ENCODE peak calls at places on chromosomes 11 and 22, in ten cellular contexts. V, X, B, I, Q, L, S, P, H and D are unnamed samples.

GRCh38 chr11:130464289-130464812 is 15.9 kb downstream of the ADAMTS15 start:
- DNase-seq in P (no peak), H (no peak), B (no peak), Q (no peak), I (no peak), X (no peak), S (no peak), L (no peak), V (no peak), D (peak)

GRCh38 chr22:16776088-16776487 is 49.1 kb downstream of the XKR3 start:
- DNase-seq in L (no peak), V (no peak), X (no peak), Q (no peak), S (no peak), H (no peak), B (no peak), I (no peak), P (no peak), D (no peak)

GRCh38 chr11:65113839-65114238 is 2.2 kb downstream of the TM7SF2 start:
- DNase-seq in P (no peak), S (no peak), I (no peak), H (no peak), Q (no peak), B (no peak), V (no peak), X (no peak), L (no peak), D (no peak)

GRCh38 chr11:115409691-115410220 is 94.5 kb downstream of the CADM1 start:
- DNase-seq in B (peak), H (no peak), V (no peak), Q (no peak), P (no peak), X (no peak), I (no peak), S (no peak), L (no peak), D (no peak)

GRCh38 chr11:2998073-2998850 is 6.1 kb upstream of the NAP1L4 start:
- DNase-seq in L (no peak), B (no peak), I (no peak), X (no peak), V (no peak), H (no peak), Q (no peak), P (no peak), S (no peak), D (no peak)

GRCh38 chr11:74397531-74398243 is 546 bp downstream of the PGM2L1 start:
- DNase-seq in I (no peak), L (peak), S (no peak), X (no peak), P (peak), V (peak), Q (peak), H (no peak), B (peak), D (no peak)

GRCh38 chr22:45242778-45243191 is 2.1 kb upstream of the KIAA0930 start:
- DNase-seq in Q (no peak), V (no peak), H (no peak), S (no peak), I (peak), P (no peak), X (peak), L (no peak), B (no peak), D (no peak)

GRCh38 chr11:108609681-108610080 is 16.1 kb upstream of the EXPH5 start:
- DNase-seq in H (no peak), P (no peak), B (no peak), I (peak), Q (no peak), S (no peak), L (no peak), X (no peak), V (no peak), D (peak)

GRCh38 chr11:111566324-111566723 is 25.8 kb downstream of the LAYN start:
- DNase-seq in Q (no peak), S (no peak), I (no peak), H (no peak), L (no peak), V (no peak), B (no peak), X (no peak), P (no peak), D (no peak)

GRCh38 chr22:19766235-19766505 is 5.6 kb downstream of the TBX1 start:
- DNase-seq in P (no peak), B (peak), H (no peak), I (no peak), Q (no peak), V (no peak), L (no peak), X (no peak), S (no peak), D (no peak)
- TF ChIP-seq CTCF in P (no peak), B (no peak), H (no peak), I (no peak), Q (no peak), V (no peak), L (no peak), X (no peak), S (no peak), D (no peak)

DNA sequence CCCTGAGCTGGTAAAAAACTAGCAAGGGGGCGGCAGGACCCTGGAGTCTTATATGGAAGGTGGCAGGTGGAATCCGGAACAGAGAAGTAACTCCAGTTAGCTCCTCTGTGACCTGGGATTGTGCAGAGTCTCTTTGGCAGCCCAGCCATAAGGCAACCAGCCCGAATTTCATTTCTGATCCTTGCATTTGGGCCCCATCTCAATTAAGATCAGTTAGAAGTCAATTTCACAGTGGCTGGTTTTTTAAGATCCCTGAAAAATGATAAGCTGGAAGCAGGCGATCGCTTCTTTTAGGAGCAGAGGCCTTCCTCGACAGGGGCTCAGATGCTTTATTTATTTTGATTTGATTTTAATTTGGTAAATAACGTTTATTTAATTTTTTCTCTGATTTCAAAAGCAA is 199.0 kb downstream of the TENM4 start:
- DNase-seq in I (no peak), L (no peak), V (no peak), X (no peak), S (no peak), Q (no peak), H (no peak), B (no peak), P (no peak), D (no peak)
- H3K4me3 ChIP-seq in I (no peak), L (no peak), V (no peak), X (no peak), S (no peak), Q (no peak), H (no peak), B (no peak), P (no peak), D (no peak)

DNA sequence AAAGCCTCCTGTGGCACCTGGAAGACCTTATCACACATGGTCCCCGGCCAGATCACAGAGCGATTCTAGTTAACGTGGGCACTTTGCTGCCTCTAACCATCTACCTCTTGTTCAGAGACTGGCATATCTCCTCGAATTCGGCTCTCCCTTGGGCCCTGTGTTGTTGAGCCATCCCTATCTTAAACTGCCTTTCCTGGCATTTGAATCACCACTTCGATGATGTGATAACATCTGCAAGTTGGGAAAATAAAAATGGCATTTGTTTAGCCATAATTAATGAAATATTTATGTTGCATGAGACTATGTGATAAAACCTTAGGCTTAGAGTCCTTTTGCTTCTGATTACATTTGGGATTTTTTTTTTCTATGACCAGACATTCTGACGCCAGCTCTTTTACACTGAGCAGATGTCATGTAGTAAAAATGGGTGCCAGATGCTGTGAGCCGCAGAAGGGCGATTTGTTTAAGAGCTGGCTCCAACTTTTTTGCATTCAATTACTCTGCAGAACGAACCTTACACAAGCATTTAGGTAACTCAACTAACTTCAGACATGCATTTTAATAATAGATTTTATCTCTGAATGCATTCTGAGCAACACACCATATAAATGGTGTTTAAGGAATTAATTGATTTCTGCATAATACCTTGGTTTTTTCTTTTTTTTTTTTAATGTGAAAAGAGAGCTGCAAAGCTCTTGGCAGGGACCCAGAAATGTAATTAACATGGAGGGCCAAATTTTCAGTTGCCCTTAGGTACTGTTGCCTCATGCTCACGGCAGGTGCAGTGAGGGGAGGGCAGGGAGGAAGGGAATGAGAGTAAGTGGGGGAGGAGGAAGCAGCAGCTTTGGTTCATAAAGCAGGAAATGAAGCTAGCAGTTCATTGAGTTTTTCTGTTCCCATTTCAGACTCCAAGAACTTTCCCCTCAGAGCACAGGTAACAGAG is 58.3 kb upstream of the PARVA start:
- DNase-seq in S (no peak), V (no peak), H (no peak), B (no peak), P (no peak), L (no peak), I (peak), Q (no peak), X (no peak), D (peak)
- TF ChIP-seq CTCF in S (no peak), V (no peak), H (no peak), B (no peak), P (no peak), L (no peak), I (no peak), Q (no peak), X (no peak), D (no peak)

GRCh38 chr11:9052316-9052715 is 39.1 kb downstream of the SCUBE2 start:
- DNase-seq in X (no peak), I (no peak), S (no peak), Q (no peak), L (no peak), B (no peak), P (no peak), H (no peak), V (no peak), D (no peak)

GRCh38 chr11:9040410-9040809 is 36.6 kb upstream of the NRIP3 start:
- DNase-seq in B (no peak), P (no peak), L (no peak), I (no peak), S (no peak), Q (no peak), V (no peak), H (no peak), X (no peak), D (no peak)

GRCh38 chr11:9047986-9048522 is 43.3 kb downstream of the SCUBE2 start:
- DNase-seq in P (no peak), Q (no peak), V (no peak), S (no peak), X (no peak), B (peak), I (peak), L (no peak), H (no peak), D (peak)

DNA sequence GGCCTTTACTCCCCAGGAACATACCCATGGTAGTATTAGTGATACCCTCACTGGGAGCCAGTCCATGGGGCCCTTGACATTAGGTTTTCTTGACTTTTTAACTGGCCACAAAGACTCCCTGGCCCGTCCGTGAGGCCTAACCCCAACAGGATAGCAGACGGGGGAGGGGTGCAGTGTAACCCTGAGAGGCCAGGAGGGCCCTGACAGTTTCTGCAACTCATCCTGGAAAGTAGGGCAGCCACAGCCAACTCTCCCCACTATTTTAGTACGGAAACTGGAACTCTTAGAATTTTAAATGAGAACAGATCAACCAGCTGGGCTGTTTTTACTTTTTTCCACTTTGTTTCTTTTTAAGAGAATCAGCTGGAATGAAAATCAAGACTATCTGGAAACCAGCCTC is 42.6 kb upstream of the NRIP3 start:
- DNase-seq in L (no peak), S (no peak), X (no peak), Q (no peak), I (no peak), P (no peak), B (no peak), V (no peak), H (no peak), D (no peak)
- H3K4me3 ChIP-seq in L (no peak), S (no peak), X (no peak), Q (no peak), I (no peak), P (no peak), B (no peak), V (no peak), H (no peak), D (no peak)

GRCh38 chr11:44870615-44871176 is 80.0 kb downstream of the TP53I11 start:
- DNase-seq in Q (no peak), B (no peak), I (no peak), V (no peak), X (no peak), L (no peak), P (no peak), H (no peak), S (no peak), D (no peak)
- TF ChIP-seq CTCF in Q (no peak), B (no peak), I (no peak), V (no peak), X (no peak), L (no peak), P (no peak), H (no peak), S (no peak), D (no peak)

DNA sequence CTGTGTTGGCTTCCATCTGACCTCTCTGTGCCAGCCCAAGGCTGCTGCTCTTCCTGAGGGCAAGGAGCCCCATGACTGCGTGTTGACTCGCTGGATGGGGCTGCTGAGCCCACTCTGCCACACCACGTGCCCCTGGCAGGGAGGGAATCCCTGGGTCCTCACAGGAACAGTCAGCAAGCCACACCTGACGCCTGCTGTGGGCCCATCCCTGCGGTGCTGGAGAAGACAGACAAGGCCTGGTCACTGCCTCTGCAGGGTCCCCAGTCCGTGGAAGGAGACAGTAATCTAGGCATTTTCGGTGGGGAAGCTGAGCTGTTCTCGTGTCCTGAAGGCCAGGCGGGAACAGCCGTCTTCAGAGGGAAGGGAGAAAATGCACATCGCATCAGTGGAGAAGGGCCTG is 10.6 kb upstream of the PPP6R3 start:
- DNase-seq in H (no peak), I (no peak), L (no peak), S (no peak), B (no peak), X (peak), V (no peak), Q (peak), P (no peak), D (no peak)
- H3K4me3 ChIP-seq in H (no peak), I (no peak), L (no peak), S (no peak), B (no peak), X (no peak), V (no peak), Q (no peak), P (no peak), D (no peak)

GRCh38 chr22:25764270-25765015 is 22.5 kb downstream of the MYO18B start:
- DNase-seq in I (no peak), L (no peak), H (no peak), X (no peak), B (peak), Q (no peak), V (no peak), P (no peak), S (no peak), D (no peak)
- TF ChIP-seq CTCF in I (no peak), L (no peak), H (no peak), X (no peak), B (peak), Q (no peak), V (no peak), P (no peak), S (no peak), D (no peak)

DNA sequence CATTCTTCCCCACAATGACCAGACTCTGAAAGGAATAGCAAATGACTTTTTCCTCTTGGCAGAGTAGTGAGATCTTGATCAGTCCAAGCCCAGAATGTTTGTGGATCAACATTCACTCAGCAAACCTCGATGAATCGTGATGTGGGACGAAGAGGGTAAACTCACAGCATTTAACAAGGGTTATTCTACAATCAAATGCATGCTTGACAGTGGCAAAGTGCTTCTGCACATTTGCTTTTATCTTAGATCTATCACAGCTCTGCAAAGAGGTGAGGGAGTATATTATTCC is 31.8 kb downstream of the TMPRSS5 start:
- DNase-seq in V (no peak), S (no peak), H (no peak), I (no peak), B (no peak), X (no peak), Q (no peak), P (no peak), L (no peak), D (no peak)
- H3K4me3 ChIP-seq in V (no peak), S (no peak), H (no peak), I (no peak), B (no peak), X (no peak), Q (no peak), P (no peak), L (no peak), D (no peak)